ENCODE peak calls at places on chromosomes 2 and 18, in eight cellular contexts. One of them, this sample, is unnamed.

GRCh38 chr2:187500585-187501359 is 52.7 kb upstream of the CALCRL start:
- DNase-seq in right lobe of liver: no peak
- DNase-seq in caudate nucleus: no peak
- DNase-seq in KBM-7: peak; percentile 50
- DNase-seq in substantia nigra: no peak
- DNase-seq in activated naive CD4-positive, alpha-beta T cell treated with anti-CD3 and anti-CD28 coated beads, Interleukin-2, amount 50 U/mL, for 16 hours: no peak
- DNase-seq in stimulated activated CD8-positive, alpha-beta memory T cell treated with anti-CD3 and anti-CD28 coated beads, Interleukin-4, amount 100 ng/mL, for 24 hours: no peak
- DNase-seq in NCI-H748 treated with DMSO at 0.1 percent for 48 hours: no peak
- DNase-seq in this sample: peak; percentile 7

GRCh38 chr2:176642074-176642473 is 372.8 kb downstream of the MTX2 start:
- DNase-seq in right lobe of liver: no peak
- DNase-seq in caudate nucleus: no peak
- DNase-seq in KBM-7: no peak
- DNase-seq in substantia nigra: no peak
- DNase-seq in activated naive CD4-positive, alpha-beta T cell treated with anti-CD3 and anti-CD28 coated beads, Interleukin-2, amount 50 U/mL, for 16 hours: no peak
- DNase-seq in stimulated activated CD8-positive, alpha-beta memory T cell treated with anti-CD3 and anti-CD28 coated beads, Interleukin-4, amount 100 ng/mL, for 24 hours: no peak
- DNase-seq in NCI-H748 treated with DMSO at 0.1 percent for 48 hours: no peak
- DNase-seq in this sample: no peak

GRCh38 chr18:63511285-63511684 is 30.9 kb upstream of the SERPINB12 start:
- DNase-seq in right lobe of liver: no peak
- DNase-seq in caudate nucleus: no peak
- DNase-seq in KBM-7: no peak
- DNase-seq in substantia nigra: peak; percentile 3
- DNase-seq in activated naive CD4-positive, alpha-beta T cell treated with anti-CD3 and anti-CD28 coated beads, Interleukin-2, amount 50 U/mL, for 16 hours: no peak
- DNase-seq in stimulated activated CD8-positive, alpha-beta memory T cell treated with anti-CD3 and anti-CD28 coated beads, Interleukin-4, amount 100 ng/mL, for 24 hours: no peak
- DNase-seq in NCI-H748 treated with DMSO at 0.1 percent for 48 hours: peak; percentile 82
- DNase-seq in this sample: peak; percentile 46

GRCh38 chr2:200054681-200055468 is 99.5 kb downstream of the MAIP1 start:
- DNase-seq in right lobe of liver: no peak
- DNase-seq in caudate nucleus: no peak
- DNase-seq in KBM-7: no peak
- DNase-seq in substantia nigra: no peak
- DNase-seq in activated naive CD4-positive, alpha-beta T cell treated with anti-CD3 and anti-CD28 coated beads, Interleukin-2, amount 50 U/mL, for 16 hours: no peak
- DNase-seq in stimulated activated CD8-positive, alpha-beta memory T cell treated with anti-CD3 and anti-CD28 coated beads, Interleukin-4, amount 100 ng/mL, for 24 hours: no peak
- DNase-seq in NCI-H748 treated with DMSO at 0.1 percent for 48 hours: no peak
- DNase-seq in this sample: no peak

GRCh38 chr2:66121946-66122345 is 313.0 kb upstream of the MEIS1 start:
- DNase-seq in right lobe of liver: no peak
- DNase-seq in caudate nucleus: no peak
- DNase-seq in KBM-7: no peak
- DNase-seq in substantia nigra: no peak
- DNase-seq in activated naive CD4-positive, alpha-beta T cell treated with anti-CD3 and anti-CD28 coated beads, Interleukin-2, amount 50 U/mL, for 16 hours: no peak
- DNase-seq in stimulated activated CD8-positive, alpha-beta memory T cell treated with anti-CD3 and anti-CD28 coated beads, Interleukin-4, amount 100 ng/mL, for 24 hours: no peak
- DNase-seq in NCI-H748 treated with DMSO at 0.1 percent for 48 hours: no peak
- DNase-seq in this sample: no peak

GRCh38 chr18:5720132-5720531 is 175.2 kb downstream of the TMEM200C start:
- DNase-seq in right lobe of liver: no peak
- DNase-seq in caudate nucleus: no peak
- DNase-seq in KBM-7: no peak
- DNase-seq in substantia nigra: no peak
- DNase-seq in activated naive CD4-positive, alpha-beta T cell treated with anti-CD3 and anti-CD28 coated beads, Interleukin-2, amount 50 U/mL, for 16 hours: no peak
- DNase-seq in stimulated activated CD8-positive, alpha-beta memory T cell treated with anti-CD3 and anti-CD28 coated beads, Interleukin-4, amount 100 ng/mL, for 24 hours: no peak
- DNase-seq in NCI-H748 treated with DMSO at 0.1 percent for 48 hours: no peak
- DNase-seq in this sample: no peak

GRCh38 chr2:127408807-127409099 is 9.5 kb upstream of the PROC start:
- DNase-seq in right lobe of liver: no peak
- DNase-seq in caudate nucleus: no peak
- DNase-seq in KBM-7: no peak
- DNase-seq in substantia nigra: no peak
- DNase-seq in activated naive CD4-positive, alpha-beta T cell treated with anti-CD3 and anti-CD28 coated beads, Interleukin-2, amount 50 U/mL, for 16 hours: no peak
- DNase-seq in stimulated activated CD8-positive, alpha-beta memory T cell treated with anti-CD3 and anti-CD28 coated beads, Interleukin-4, amount 100 ng/mL, for 24 hours: no peak
- DNase-seq in NCI-H748 treated with DMSO at 0.1 percent for 48 hours: no peak
- DNase-seq in this sample: no peak

GRCh38 chr2:85998071-85998991 is 107.4 kb downstream of the POLR1A start:
- DNase-seq in right lobe of liver: peak; percentile 43
- DNase-seq in caudate nucleus: no peak
- DNase-seq in KBM-7: no peak
- DNase-seq in substantia nigra: no peak
- DNase-seq in activated naive CD4-positive, alpha-beta T cell treated with anti-CD3 and anti-CD28 coated beads, Interleukin-2, amount 50 U/mL, for 16 hours: no peak
- DNase-seq in stimulated activated CD8-positive, alpha-beta memory T cell treated with anti-CD3 and anti-CD28 coated beads, Interleukin-4, amount 100 ng/mL, for 24 hours: no peak
- DNase-seq in NCI-H748 treated with DMSO at 0.1 percent for 48 hours: no peak
- DNase-seq in this sample: no peak

GRCh38 chr18:58117685-58118403 is 73.8 kb downstream of the NEDD4L start:
- DNase-seq in right lobe of liver: peak; percentile 67
- DNase-seq in caudate nucleus: no peak
- DNase-seq in KBM-7: no peak
- DNase-seq in substantia nigra: no peak
- DNase-seq in activated naive CD4-positive, alpha-beta T cell treated with anti-CD3 and anti-CD28 coated beads, Interleukin-2, amount 50 U/mL, for 16 hours: no peak
- DNase-seq in stimulated activated CD8-positive, alpha-beta memory T cell treated with anti-CD3 and anti-CD28 coated beads, Interleukin-4, amount 100 ng/mL, for 24 hours: no peak
- DNase-seq in NCI-H748 treated with DMSO at 0.1 percent for 48 hours: no peak
- DNase-seq in this sample: no peak

GRCh38 chr18:80133124-80133523 is 24.1 kb downstream of the ADNP2 start:
- DNase-seq in right lobe of liver: no peak
- DNase-seq in caudate nucleus: no peak
- DNase-seq in KBM-7: no peak
- DNase-seq in substantia nigra: no peak
- DNase-seq in activated naive CD4-positive, alpha-beta T cell treated with anti-CD3 and anti-CD28 coated beads, Interleukin-2, amount 50 U/mL, for 16 hours: no peak
- DNase-seq in stimulated activated CD8-positive, alpha-beta memory T cell treated with anti-CD3 and anti-CD28 coated beads, Interleukin-4, amount 100 ng/mL, for 24 hours: no peak
- DNase-seq in NCI-H748 treated with DMSO at 0.1 percent for 48 hours: no peak
- DNase-seq in this sample: no peak

GRCh38 chr2:232288489-232288888 is 90.1 kb upstream of the ALPP start:
- DNase-seq in right lobe of liver: no peak
- DNase-seq in caudate nucleus: no peak
- DNase-seq in KBM-7: no peak
- DNase-seq in substantia nigra: no peak
- DNase-seq in activated naive CD4-positive, alpha-beta T cell treated with anti-CD3 and anti-CD28 coated beads, Interleukin-2, amount 50 U/mL, for 16 hours: no peak
- DNase-seq in stimulated activated CD8-positive, alpha-beta memory T cell treated with anti-CD3 and anti-CD28 coated beads, Interleukin-4, amount 100 ng/mL, for 24 hours: no peak
- DNase-seq in NCI-H748 treated with DMSO at 0.1 percent for 48 hours: no peak
- DNase-seq in this sample: no peak

GRCh38 chr18:67597759-67598158 is 81.2 kb upstream of the DSEL start:
- DNase-seq in right lobe of liver: peak; percentile 54
- DNase-seq in caudate nucleus: no peak
- DNase-seq in KBM-7: no peak
- DNase-seq in substantia nigra: no peak
- DNase-seq in activated naive CD4-positive, alpha-beta T cell treated with anti-CD3 and anti-CD28 coated beads, Interleukin-2, amount 50 U/mL, for 16 hours: no peak
- DNase-seq in stimulated activated CD8-positive, alpha-beta memory T cell treated with anti-CD3 and anti-CD28 coated beads, Interleukin-4, amount 100 ng/mL, for 24 hours: no peak
- DNase-seq in NCI-H748 treated with DMSO at 0.1 percent for 48 hours: no peak
- DNase-seq in this sample: no peak

GRCh38 chr2:159562248-159562647 is 54.1 kb downstream of the BAZ2B start:
- DNase-seq in right lobe of liver: no peak
- DNase-seq in caudate nucleus: no peak
- DNase-seq in KBM-7: no peak
- DNase-seq in substantia nigra: no peak
- DNase-seq in activated naive CD4-positive, alpha-beta T cell treated with anti-CD3 and anti-CD28 coated beads, Interleukin-2, amount 50 U/mL, for 16 hours: no peak
- DNase-seq in stimulated activated CD8-positive, alpha-beta memory T cell treated with anti-CD3 and anti-CD28 coated beads, Interleukin-4, amount 100 ng/mL, for 24 hours: no peak
- DNase-seq in NCI-H748 treated with DMSO at 0.1 percent for 48 hours: no peak
- DNase-seq in this sample: peak; percentile 92

GRCh38 chr2:131050896-131051295 is 42.4 kb downstream of the FAM168B start:
- DNase-seq in right lobe of liver: no peak
- DNase-seq in caudate nucleus: no peak
- DNase-seq in KBM-7: no peak
- DNase-seq in substantia nigra: peak; percentile 13
- DNase-seq in activated naive CD4-positive, alpha-beta T cell treated with anti-CD3 and anti-CD28 coated beads, Interleukin-2, amount 50 U/mL, for 16 hours: no peak
- DNase-seq in stimulated activated CD8-positive, alpha-beta memory T cell treated with anti-CD3 and anti-CD28 coated beads, Interleukin-4, amount 100 ng/mL, for 24 hours: no peak
- DNase-seq in NCI-H748 treated with DMSO at 0.1 percent for 48 hours: no peak
- DNase-seq in this sample: no peak

GRCh38 chr2:69390474-69390873 is 3.4 kb upstream of the GFPT1 start:
- DNase-seq in right lobe of liver: no peak
- DNase-seq in caudate nucleus: no peak
- DNase-seq in KBM-7: peak; percentile 69
- DNase-seq in substantia nigra: no peak
- DNase-seq in activated naive CD4-positive, alpha-beta T cell treated with anti-CD3 and anti-CD28 coated beads, Interleukin-2, amount 50 U/mL, for 16 hours: no peak
- DNase-seq in stimulated activated CD8-positive, alpha-beta memory T cell treated with anti-CD3 and anti-CD28 coated beads, Interleukin-4, amount 100 ng/mL, for 24 hours: no peak
- DNase-seq in NCI-H748 treated with DMSO at 0.1 percent for 48 hours: no peak
- DNase-seq in this sample: peak; percentile 71

GRCh38 chr2:86135653-86136052 is 29.6 kb downstream of the PTCD3 start:
- DNase-seq in right lobe of liver: no peak
- DNase-seq in caudate nucleus: no peak
- DNase-seq in KBM-7: no peak
- DNase-seq in substantia nigra: no peak
- DNase-seq in activated naive CD4-positive, alpha-beta T cell treated with anti-CD3 and anti-CD28 coated beads, Interleukin-2, amount 50 U/mL, for 16 hours: no peak
- DNase-seq in stimulated activated CD8-positive, alpha-beta memory T cell treated with anti-CD3 and anti-CD28 coated beads, Interleukin-4, amount 100 ng/mL, for 24 hours: no peak
- DNase-seq in NCI-H748 treated with DMSO at 0.1 percent for 48 hours: no peak
- DNase-seq in this sample: no peak

GRCh38 chr2:73037947-73038585 is 33.4 kb downstream of the SFXN5 start:
- DNase-seq in right lobe of liver: no peak
- DNase-seq in caudate nucleus: no peak
- DNase-seq in KBM-7: no peak
- DNase-seq in substantia nigra: no peak
- DNase-seq in activated naive CD4-positive, alpha-beta T cell treated with anti-CD3 and anti-CD28 coated beads, Interleukin-2, amount 50 U/mL, for 16 hours: no peak
- DNase-seq in stimulated activated CD8-positive, alpha-beta memory T cell treated with anti-CD3 and anti-CD28 coated beads, Interleukin-4, amount 100 ng/mL, for 24 hours: no peak
- DNase-seq in NCI-H748 treated with DMSO at 0.1 percent for 48 hours: no peak
- DNase-seq in this sample: no peak

GRCh38 chr2:121530210-121530562 is 494 bp upstream of the RNU4ATAC start:
- DNase-seq in right lobe of liver: peak; percentile 74
- DNase-seq in caudate nucleus: no peak
- DNase-seq in KBM-7: no peak
- DNase-seq in substantia nigra: peak; percentile 90
- DNase-seq in activated naive CD4-positive, alpha-beta T cell treated with anti-CD3 and anti-CD28 coated beads, Interleukin-2, amount 50 U/mL, for 16 hours: no peak
- DNase-seq in stimulated activated CD8-positive, alpha-beta memory T cell treated with anti-CD3 and anti-CD28 coated beads, Interleukin-4, amount 100 ng/mL, for 24 hours: no peak
- DNase-seq in NCI-H748 treated with DMSO at 0.1 percent for 48 hours: peak; percentile 44
- DNase-seq in this sample: peak; percentile 79